ENCODE peak calls at places on chromosomes 11 and 22, in six cellular contexts. One of them, this sample, is unnamed.

GRCh38 chr11:62599909-62600308 is 1.8 kb downstream of the MTA2 start:
- DNase-seq in mesothelial cell of epicardium: no peak
- DNase-seq in nephron progenitor cell: no peak
- DNase-seq in neural crest cell: no peak
- DNase-seq in AG04450: no peak
- DNase-seq in GM23338: no peak
- DNase-seq in this sample: no peak

GRCh38 chr11:3747704-3748103 is 49.6 kb downstream of the NUP98 start:
- DNase-seq in GM23338: no peak
- DNase-seq in neural crest cell: no peak
- DNase-seq in AG04450: peak
- DNase-seq in mesothelial cell of epicardium: no peak
- DNase-seq in nephron progenitor cell: no peak
- DNase-seq in this sample: peak

GRCh38 chr22:45836418-45836817 is 140.5 kb downstream of the WNT7B start:
- DNase-seq in AG04450: no peak
- DNase-seq in neural crest cell: no peak
- DNase-seq in nephron progenitor cell: no peak
- DNase-seq in GM23338: no peak
- DNase-seq in mesothelial cell of epicardium: no peak
- DNase-seq in this sample: no peak

GRCh38 chr11:3867209-3868071 is 12.0 kb downstream of the STIM1 start:
- DNase-seq in neural crest cell: no peak
- DNase-seq in nephron progenitor cell: no peak
- DNase-seq in mesothelial cell of epicardium: no peak
- DNase-seq in AG04450: no peak
- DNase-seq in GM23338: no peak
- DNase-seq in this sample: no peak

GRCh38 chr22:37803195-37803635 is 4.5 kb upstream of the GCAT start:
- DNase-seq in GM23338: peak
- DNase-seq in mesothelial cell of epicardium: no peak
- DNase-seq in nephron progenitor cell: peak
- DNase-seq in neural crest cell: no peak
- DNase-seq in AG04450: no peak
- DNase-seq in this sample: no peak

GRCh38 chr22:46612904-46613605 is 7.1 kb upstream of the GRAMD4 start:
- DNase-seq in GM23338: no peak
- DNase-seq in nephron progenitor cell: no peak
- DNase-seq in mesothelial cell of epicardium: no peak
- DNase-seq in neural crest cell: no peak
- DNase-seq in AG04450: no peak
- DNase-seq in this sample: no peak

GRCh38 chr11:96238563-96239166 is 104.3 kb downstream of the MAML2 start:
- DNase-seq in nephron progenitor cell: no peak
- DNase-seq in neural crest cell: no peak
- DNase-seq in mesothelial cell of epicardium: no peak
- DNase-seq in GM23338: no peak
- DNase-seq in AG04450: no peak
- DNase-seq in this sample: no peak

GRCh38 chr11:6298605-6299004 is 21.7 kb downstream of the CAVIN3 start:
- DNase-seq in GM23338: peak
- DNase-seq in nephron progenitor cell: peak
- DNase-seq in AG04450: no peak
- DNase-seq in mesothelial cell of epicardium: no peak
- DNase-seq in neural crest cell: no peak
- DNase-seq in this sample: no peak

GRCh38 chr22:45976351-45977002 is 485 bp downstream of the WNT7B start:
- DNase-seq in GM23338: peak
- DNase-seq in neural crest cell: no peak
- DNase-seq in AG04450: no peak
- DNase-seq in mesothelial cell of epicardium: peak
- DNase-seq in nephron progenitor cell: peak
- DNase-seq in this sample: no peak

GRCh38 chr11:12189543-12190235 is 79.3 kb downstream of the MICAL2 start:
- DNase-seq in neural crest cell: no peak
- DNase-seq in mesothelial cell of epicardium: no peak
- DNase-seq in AG04450: no peak
- DNase-seq in GM23338: no peak
- DNase-seq in nephron progenitor cell: no peak
- DNase-seq in this sample: no peak

GRCh38 chr11:72239296-72239848 is 4.6 kb downstream of the PHOX2A start:
- DNase-seq in AG04450: no peak
- DNase-seq in nephron progenitor cell: peak
- DNase-seq in neural crest cell: peak
- DNase-seq in GM23338: peak
- DNase-seq in mesothelial cell of epicardium: no peak
- DNase-seq in this sample: no peak

GRCh38 chr11:125076378-125076945 is 13.4 kb downstream of the SLC37A2 start:
- DNase-seq in GM23338: no peak
- DNase-seq in neural crest cell: no peak
- DNase-seq in mesothelial cell of epicardium: no peak
- DNase-seq in nephron progenitor cell: no peak
- DNase-seq in AG04450: no peak
- DNase-seq in this sample: no peak

GRCh38 chr22:22848364-22848866 is 39.2 kb upstream of the IGLL5 start:
- DNase-seq in AG04450: no peak
- DNase-seq in neural crest cell: peak
- DNase-seq in mesothelial cell of epicardium: peak
- DNase-seq in GM23338: peak
- DNase-seq in nephron progenitor cell: peak
- DNase-seq in this sample: peak

GRCh38 chr22:35783943-35784614 is 66.4 kb downstream of the APOL5 start:
- DNase-seq in neural crest cell: no peak
- DNase-seq in GM23338: no peak
- DNase-seq in mesothelial cell of epicardium: no peak
- DNase-seq in AG04450: no peak
- DNase-seq in nephron progenitor cell: no peak
- DNase-seq in this sample: peak

GRCh38 chr22:46090051-46090591 is 60.2 kb upstream of the PPARA start:
- DNase-seq in GM23338: no peak
- DNase-seq in AG04450: no peak
- DNase-seq in mesothelial cell of epicardium: no peak
- DNase-seq in neural crest cell: no peak
- DNase-seq in nephron progenitor cell: peak
- DNase-seq in this sample: no peak

GRCh38 chr11:131033151-131033651 is 116.9 kb upstream of the SNX19 start:
- DNase-seq in neural crest cell: no peak
- DNase-seq in mesothelial cell of epicardium: no peak
- DNase-seq in GM23338: peak
- DNase-seq in AG04450: peak
- DNase-seq in nephron progenitor cell: no peak
- DNase-seq in this sample: peak

GRCh38 chr11:118792642-118793124 is 1.7 kb upstream of the DDX6 start:
- DNase-seq in AG04450: peak
- DNase-seq in nephron progenitor cell: peak
- DNase-seq in mesothelial cell of epicardium: peak
- DNase-seq in GM23338: peak
- DNase-seq in neural crest cell: peak
- DNase-seq in this sample: peak

GRCh38 chr11:61484541-61484940 is 24.0 kb upstream of the LRRC10B start:
- DNase-seq in mesothelial cell of epicardium: no peak
- DNase-seq in AG04450: no peak
- DNase-seq in nephron progenitor cell: no peak
- DNase-seq in GM23338: peak
- DNase-seq in neural crest cell: no peak
- DNase-seq in this sample: no peak

GRCh38 chr22:25061605-25062377 is 109.3 kb downstream of the KIAA1671 start:
- DNase-seq in AG04450: no peak
- DNase-seq in GM23338: no peak
- DNase-seq in neural crest cell: no peak
- DNase-seq in nephron progenitor cell: no peak
- DNase-seq in mesothelial cell of epicardium: no peak
- DNase-seq in this sample: no peak

GRCh38 chr22:48535868-48536690 is 1291.6 kb downstream of the BRD1 start:
- DNase-seq in AG04450: no peak
- DNase-seq in mesothelial cell of epicardium: no peak
- DNase-seq in GM23338: no peak
- DNase-seq in neural crest cell: no peak
- DNase-seq in nephron progenitor cell: no peak
- DNase-seq in this sample: no peak

GRCh38 chr11:36075053-36075452 is 131.2 kb downstream of the LDLRAD3 start:
- DNase-seq in AG04450: peak
- DNase-seq in mesothelial cell of epicardium: no peak
- DNase-seq in nephron progenitor cell: no peak
- DNase-seq in GM23338: no peak
- DNase-seq in neural crest cell: no peak
- DNase-seq in this sample: no peak

GRCh38 chr11:38718659-38719058 is 2120.6 kb upstream of the RAG2 start:
- DNase-seq in neural crest cell: no peak
- DNase-seq in nephron progenitor cell: no peak
- DNase-seq in mesothelial cell of epicardium: no peak
- DNase-seq in GM23338: no peak
- DNase-seq in AG04450: no peak
- DNase-seq in this sample: no peak

GRCh38 chr22:46934746-46935491 is 172.5 kb downstream of the TBC1D22A start:
- DNase-seq in AG04450: peak
- DNase-seq in nephron progenitor cell: no peak
- DNase-seq in GM23338: no peak
- DNase-seq in neural crest cell: no peak
- DNase-seq in mesothelial cell of epicardium: no peak
- DNase-seq in this sample: peak

GRCh38 chr11:844693-845644 is 2.3 kb downstream of the TSPAN4 start:
- DNase-seq in neural crest cell: peak
- DNase-seq in mesothelial cell of epicardium: peak
- DNase-seq in nephron progenitor cell: peak
- DNase-seq in AG04450: peak
- DNase-seq in GM23338: peak
- DNase-seq in this sample: no peak

GRCh38 chr11:15157181-15157580 is 42.5 kb downstream of the INSC start:
- DNase-seq in neural crest cell: no peak
- DNase-seq in GM23338: no peak
- DNase-seq in AG04450: no peak
- DNase-seq in mesothelial cell of epicardium: no peak
- DNase-seq in nephron progenitor cell: no peak
- DNase-seq in this sample: peak

GRCh38 chr11:15161746-15162145 is 47.0 kb downstream of the INSC start:
- DNase-seq in nephron progenitor cell: no peak
- DNase-seq in GM23338: no peak
- DNase-seq in AG04450: no peak
- DNase-seq in mesothelial cell of epicardium: no peak
- DNase-seq in neural crest cell: no peak
- DNase-seq in this sample: no peak

GRCh38 chr11:15157738-15158137 is 43.0 kb downstream of the INSC start:
- DNase-seq in nephron progenitor cell: no peak
- DNase-seq in GM23338: no peak
- DNase-seq in mesothelial cell of epicardium: no peak
- DNase-seq in neural crest cell: no peak
- DNase-seq in AG04450: no peak
- DNase-seq in this sample: no peak

GRCh38 chr11:15158351-15159015 is 43.8 kb downstream of the INSC start:
- DNase-seq in neural crest cell: no peak
- DNase-seq in GM23338: no peak
- DNase-seq in nephron progenitor cell: no peak
- DNase-seq in AG04450: peak
- DNase-seq in mesothelial cell of epicardium: no peak
- DNase-seq in this sample: no peak

DNA sequence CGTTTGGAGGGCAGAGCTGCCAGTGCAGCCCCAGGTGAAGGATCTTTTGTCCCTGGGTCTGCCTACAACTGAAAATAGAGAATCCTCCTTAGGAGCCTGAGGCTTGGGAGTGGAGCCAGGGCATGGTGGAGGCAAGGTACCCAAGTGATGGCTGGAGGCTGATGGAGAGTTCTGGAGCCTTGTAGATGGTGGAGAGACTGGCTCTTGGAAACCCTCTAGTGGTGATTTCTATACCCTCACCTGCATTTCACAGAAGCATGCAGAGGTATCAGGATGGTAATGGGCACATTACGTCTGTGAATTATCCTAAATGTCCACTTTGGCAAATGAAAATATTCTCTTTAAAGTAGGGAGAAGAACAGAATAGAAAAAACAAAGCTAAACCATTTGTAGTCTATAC is 44.4 kb downstream of the INSC start:
- DNase-seq in GM23338: peak
- DNase-seq in AG04450: no peak
- DNase-seq in nephron progenitor cell: no peak
- DNase-seq in neural crest cell: no peak
- DNase-seq in mesothelial cell of epicardium: no peak
- DNase-seq in this sample: no peak
- TF ChIP-seq CTCF in GM23338: peak
- TF ChIP-seq CTCF in AG04450: peak
- TF ChIP-seq CTCF in nephron progenitor cell: peak
- TF ChIP-seq CTCF in neural crest cell: peak
- TF ChIP-seq CTCF in mesothelial cell of epicardium: no peak
- TF ChIP-seq CTCF in this sample: peak

GRCh38 chr11:77351281-77351905 is 49.9 kb upstream of the GDPD4 start:
- DNase-seq in neural crest cell: no peak
- DNase-seq in mesothelial cell of epicardium: no peak
- DNase-seq in nephron progenitor cell: no peak
- DNase-seq in GM23338: no peak
- DNase-seq in AG04450: no peak
- DNase-seq in this sample: no peak
- TF ChIP-seq CTCF in neural crest cell: no peak
- TF ChIP-seq CTCF in mesothelial cell of epicardium: no peak
- TF ChIP-seq CTCF in nephron progenitor cell: no peak
- TF ChIP-seq CTCF in GM23338: no peak
- TF ChIP-seq CTCF in AG04450: no peak
- TF ChIP-seq CTCF in this sample: no peak

DNA sequence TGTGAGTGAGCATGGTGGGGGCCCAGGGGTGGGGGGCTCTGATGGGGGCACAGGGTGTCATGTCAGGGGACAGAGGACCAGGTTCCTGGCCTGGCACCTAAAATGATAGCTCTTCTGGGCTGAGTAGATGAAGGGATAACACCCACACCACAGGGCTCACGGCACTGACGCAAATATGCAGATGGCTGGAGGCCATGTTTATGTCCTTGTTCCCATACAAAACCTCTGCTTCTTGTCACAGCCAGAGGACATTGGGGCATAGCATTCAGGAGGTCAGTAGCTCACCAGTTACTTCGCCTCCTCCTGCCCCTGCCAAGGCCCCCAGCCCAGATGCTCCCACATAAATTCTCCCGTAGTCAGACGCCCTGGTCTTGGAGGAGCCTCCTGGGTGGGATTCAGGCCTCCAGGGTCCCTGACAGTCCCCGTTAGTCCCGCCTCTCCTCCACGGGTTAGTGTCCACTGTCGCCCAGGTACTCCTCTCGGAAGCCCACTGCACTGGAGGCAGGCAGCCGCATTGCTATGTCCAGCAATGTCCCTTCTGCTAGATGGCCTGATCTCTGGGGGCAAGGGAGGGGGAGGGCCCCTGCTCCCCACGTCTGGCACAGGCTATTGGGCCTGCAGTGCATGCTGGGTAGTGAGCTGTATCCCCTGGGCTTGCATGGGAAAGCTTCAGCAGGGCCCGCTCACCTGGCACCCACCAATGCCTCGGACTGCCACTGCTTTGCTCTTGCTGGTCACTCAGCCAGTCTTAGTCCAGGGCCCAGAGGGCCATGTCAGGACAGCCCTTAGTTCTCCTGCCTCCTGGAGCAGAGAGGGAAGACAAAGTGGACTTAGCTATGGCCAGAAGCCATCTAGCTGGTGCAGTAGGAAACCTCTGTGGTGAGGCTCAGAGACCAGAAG is 75.6 kb upstream of the MYOD1 start:
- DNase-seq in GM23338: no peak
- DNase-seq in neural crest cell: no peak
- DNase-seq in nephron progenitor cell: no peak
- DNase-seq in mesothelial cell of epicardium: no peak
- DNase-seq in AG04450: no peak
- DNase-seq in this sample: no peak
- TF ChIP-seq CTCF in GM23338: no peak
- TF ChIP-seq CTCF in neural crest cell: no peak
- TF ChIP-seq CTCF in nephron progenitor cell: no peak
- TF ChIP-seq CTCF in mesothelial cell of epicardium: no peak
- TF ChIP-seq CTCF in AG04450: no peak
- TF ChIP-seq CTCF in this sample: no peak

GRCh38 chr22:44335903-44336803 is 23.4 kb upstream of the SHISAL1 start:
- DNase-seq in nephron progenitor cell: no peak
- DNase-seq in GM23338: peak
- DNase-seq in mesothelial cell of epicardium: no peak
- DNase-seq in AG04450: no peak
- DNase-seq in neural crest cell: no peak
- DNase-seq in this sample: no peak
- TF ChIP-seq CTCF in nephron progenitor cell: no peak
- TF ChIP-seq CTCF in GM23338: no peak
- TF ChIP-seq CTCF in mesothelial cell of epicardium: no peak
- TF ChIP-seq CTCF in AG04450: no peak
- TF ChIP-seq CTCF in neural crest cell: no peak
- TF ChIP-seq CTCF in this sample: no peak